ENCODE peak calls at places on chromosomes 5 and 9, in four cellular contexts. K is K562, H is HepG2, M is GM12878. X is an unnamed sample.

GRCh38 chr5:138179277-138179857 is 455 bp downstream of the KIF20A start:
- DNase-seq in M (no peak), K (no peak), H (peak), X (peak)

GRCh38 chr5:116626272-116626723 is 51.7 kb upstream of the SEMA6A start:
- DNase-seq in K (no peak), M (no peak), H (no peak), X (no peak)

GRCh38 chr5:81027481-81028058 is 67.4 kb downstream of the RASGRF2 start:
- DNase-seq in K (no peak), M (no peak), H (peak), X (no peak)

GRCh38 chr9:124038239-124038638 is 26.7 kb downstream of the LHX2 start:
- DNase-seq in H (no peak), K (no peak), M (no peak), X (no peak)

GRCh38 chr9:113803811-113804589 is 72.1 kb upstream of the ZNF618 start:
- DNase-seq in M (no peak), H (no peak), K (no peak), X (no peak)

GRCh38 chr9:4011062-4011461 is 288.8 kb downstream of the GLIS3 start:
- DNase-seq in K (no peak), M (no peak), H (no peak), X (no peak)

GRCh38 chr9:122106576-122106975 is 13.5 kb upstream of the TTLL11 start:
- DNase-seq in H (no peak), M (no peak), K (no peak), X (no peak)

GRCh38 chr9:134552349-134552990 is 89.1 kb upstream of the COL5A1 start:
- DNase-seq in K (no peak), M (no peak), H (no peak), X (no peak)

GRCh38 chr9:89243296-89244061 is 64.9 kb upstream of the SHC3 start:
- DNase-seq in H (no peak), K (no peak), M (no peak), X (no peak)

GRCh38 chr9:75438716-75439115 is 350.4 kb downstream of the OSTF1 start:
- DNase-seq in H (no peak), K (no peak), M (peak), X (no peak)

GRCh38 chr5:160556886-160557285 is 135.2 kb downstream of the PTTG1 start:
- DNase-seq in K (no peak), H (no peak), M (no peak), X (no peak)

GRCh38 chr5:56307714-56308346 is 74.7 kb upstream of the ANKRD55 start:
- DNase-seq in K (no peak), M (no peak), H (peak), X (no peak)

GRCh38 chr5:97670447-97670846 is 487.4 kb upstream of the RIOK2 start:
- DNase-seq in M (no peak), K (no peak), H (no peak), X (no peak)

GRCh38 chr5:175517824-175518450 is 39.6 kb downstream of the SFXN1 start:
- DNase-seq in K (peak), M (no peak), H (no peak), X (no peak)

GRCh38 chr5:82320971-82321370 is 42.8 kb upstream of the RPS23 start:
- DNase-seq in K (no peak), H (no peak), M (no peak), X (no peak)

GRCh38 chr5:109567374-109568044 is 122.2 kb upstream of the MAN2A1 start:
- DNase-seq in H (peak), M (no peak), K (no peak), X (no peak)

GRCh38 chr9:135797507-135798302 is 95.7 kb downstream of the KCNT1 start:
- DNase-seq in K (peak), M (no peak), H (no peak), X (peak)

GRCh38 chr5:94402096-94402495 is 216.3 kb downstream of the KIAA0825 start:
- DNase-seq in H (no peak), M (no peak), K (no peak), X (no peak)

GRCh38 chr5:177132504-177133118 is 962 bp upstream of the NSD1 start:
- DNase-seq in K (no peak), H (no peak), M (no peak), X (peak)

GRCh38 chr9:32486839-32487562 is 39.0 kb downstream of the RIGI start:
- DNase-seq in H (peak), M (no peak), K (no peak), X (no peak)

GRCh38 chr5:41445937-41446563 is 64.4 kb downstream of the PLCXD3 start:
- DNase-seq in M (no peak), K (no peak), H (no peak), X (no peak)

GRCh38 chr5:135085133-135085935 is 51.3 kb upstream of the PITX1 start:
- DNase-seq in M (no peak), K (no peak), H (no peak), X (no peak)

GRCh38 chr5:87282254-87282653 is 14.6 kb downstream of the RASA1 start:
- DNase-seq in K (no peak), H (no peak), M (no peak), X (no peak)

GRCh38 chr9:4684820-4685219 is 5.5 kb downstream of the CDC37L1 start:
- DNase-seq in H (no peak), M (no peak), K (no peak), X (no peak)

GRCh38 chr5:107389130-107389553 is 281.6 kb downstream of the EFNA5 start:
- DNase-seq in K (no peak), M (peak), H (no peak), X (no peak)

GRCh38 chr5:109652096-109652495 is 37.6 kb upstream of the MAN2A1 start:
- DNase-seq in K (no peak), H (no peak), M (no peak), X (no peak)

GRCh38 chr5:91556-92263 is at the start of gene PLEKHG4B:
- DNase-seq in K (no peak), H (no peak), M (no peak), X (peak)

GRCh38 chr5:36928947-36929346 is 52.4 kb downstream of the NIPBL start:
- DNase-seq in K (no peak), M (no peak), H (no peak), X (no peak)

GRCh38 chr9:77532607-77533006 is 115.5 kb downstream of the GNA14 start:
- DNase-seq in H (no peak), K (no peak), M (no peak), X (no peak)

GRCh38 chr9:89815061-89815902 is 210.5 kb downstream of the GADD45G start:
- DNase-seq in H (no peak), M (no peak), K (no peak), X (no peak)

GRCh38 chr9:114696814-114697544 is 15.0 kb upstream of the TEX48 start:
- DNase-seq in H (no peak), K (no peak), M (peak), X (no peak)

DNA sequence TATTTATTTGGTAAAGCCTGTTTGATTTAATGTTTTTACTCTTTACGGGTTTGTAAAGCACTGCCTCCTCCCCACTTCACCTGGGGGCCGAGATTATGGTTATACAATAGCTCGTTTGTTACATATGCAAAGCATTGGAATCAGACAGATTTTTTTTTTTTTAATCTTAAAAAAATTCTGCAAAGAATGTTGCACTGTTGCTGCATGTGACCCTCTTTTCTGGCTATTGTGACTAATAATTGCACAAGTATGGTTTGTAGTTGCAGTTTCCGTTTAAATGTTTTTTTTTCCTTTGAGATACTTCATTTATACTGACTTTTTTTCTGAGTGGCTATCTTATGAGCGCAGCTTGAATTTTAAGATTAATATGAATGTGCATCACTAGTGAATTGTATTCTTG is 165.3 kb downstream of the KDM4C start:
- DNase-seq in M (no peak), H (no peak), K (no peak), X (no peak)
- TF ChIP-seq CBFB in M (no peak), H (no peak), K (no peak), X (no peak)

GRCh38 chr5:142063878-142064331 is 44.7 kb upstream of the NDFIP1 start:
- DNase-seq in K (no peak), M (no peak), H (peak), X (peak)
- TF ChIP-seq CBFB in K (no peak), M (no peak), H (no peak), X (no peak)

GRCh38 chr9:78605029-78605930 is 308.4 kb downstream of the PSAT1 start:
- DNase-seq in M (no peak), K (no peak), H (no peak), X (no peak)
- TF ChIP-seq CBFB in M (no peak), K (no peak), H (no peak), X (no peak)

DNA sequence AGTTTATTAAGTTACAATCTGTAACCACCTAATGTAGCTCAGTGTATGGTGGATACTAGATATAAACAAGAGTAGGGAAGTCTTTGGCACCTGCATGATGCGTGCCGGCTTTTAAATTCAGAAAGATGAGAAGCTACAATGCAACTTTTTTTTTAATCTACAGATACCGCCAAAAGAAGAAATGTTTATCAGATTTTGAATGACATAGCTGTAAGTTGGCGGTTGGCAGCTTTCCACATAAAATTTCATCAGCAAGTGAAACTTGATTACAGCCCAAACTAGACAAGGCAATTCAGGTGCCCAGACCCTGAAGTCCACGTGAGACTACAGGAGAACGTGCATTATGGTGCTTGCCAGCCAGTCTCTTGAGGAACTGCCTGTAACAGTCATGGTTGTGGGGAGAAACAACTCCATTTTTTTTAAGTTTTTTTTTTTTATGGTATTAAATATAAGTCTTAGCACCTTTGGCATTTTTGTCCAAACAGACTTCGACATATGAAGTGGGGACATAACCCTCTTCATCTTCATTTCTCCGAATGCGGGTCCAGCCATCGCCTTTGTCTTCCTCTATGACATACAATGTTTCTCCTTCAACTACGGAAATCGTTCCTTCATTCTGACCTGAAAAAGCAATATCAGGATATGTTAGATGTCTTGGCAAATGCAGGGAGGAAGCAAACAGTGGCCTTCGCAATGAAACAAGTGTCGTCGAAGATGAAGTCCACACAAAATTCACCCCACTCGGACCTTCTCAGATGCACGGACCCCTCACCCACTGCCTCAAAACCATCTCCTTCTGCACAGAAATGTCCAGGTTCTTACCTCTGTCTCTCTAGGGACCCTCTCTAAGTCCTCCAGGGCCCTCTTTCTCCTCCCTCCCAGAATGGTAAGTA is 60.4 kb downstream of the USP20 start:
- DNase-seq in K (peak), M (no peak), H (no peak), X (no peak)
- TF ChIP-seq CBFB in K (no peak), M (no peak), H (no peak), X (no peak)

DNA sequence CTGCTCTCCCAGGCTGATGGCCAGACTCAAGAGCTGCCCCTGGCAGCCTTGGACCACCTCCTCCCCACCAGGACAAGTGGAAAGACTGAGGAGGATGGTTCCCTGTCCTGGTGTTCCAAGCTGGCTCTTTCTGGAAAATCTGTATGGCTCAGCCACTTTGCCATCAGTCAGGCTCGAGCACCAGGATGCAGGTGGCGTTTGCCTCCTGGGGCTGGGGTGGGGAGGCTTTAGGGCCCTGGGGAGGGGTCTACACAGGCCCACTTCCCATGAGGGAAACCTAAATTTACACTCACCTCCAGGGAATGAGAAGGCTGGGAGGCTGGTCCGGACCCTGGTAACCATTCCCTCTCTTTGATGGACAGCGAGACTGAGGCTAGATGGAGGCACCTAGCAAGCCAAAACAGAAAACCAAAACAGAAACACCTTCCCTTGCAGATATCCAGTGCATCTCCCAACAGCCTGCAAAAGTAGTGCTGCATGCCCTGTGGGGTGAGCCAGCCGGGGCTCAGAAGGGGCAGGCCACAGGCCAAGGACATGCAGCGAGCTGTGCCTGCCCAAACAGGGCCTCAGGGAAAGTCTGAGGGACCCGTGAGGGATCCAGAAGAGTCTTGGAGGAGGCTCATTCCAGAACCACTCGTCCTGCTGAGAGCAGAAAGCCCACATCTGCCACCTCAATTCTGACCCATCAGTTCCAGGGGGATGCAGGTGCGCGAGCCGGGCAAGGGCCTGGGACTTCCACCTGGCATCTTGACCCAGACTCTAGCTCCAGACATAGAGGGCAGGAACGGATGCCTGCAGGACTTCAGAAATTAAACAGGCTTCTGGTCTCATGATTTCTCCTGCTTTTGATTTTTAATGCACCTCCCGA is 5.4 kb upstream of the CSF2 start:
- DNase-seq in K (no peak), M (no peak), H (no peak), X (no peak)
- TF ChIP-seq CBFB in K (no peak), M (no peak), H (no peak), X (no peak)

X was measured in WTC11.